ENCODE peak calls at places on chromosomes 7 and 10, in six cellular contexts. X, T, U, M, Z and K are unnamed samples.

GRCh38 chr10:104556831-104557230 is 84.3 kb upstream of the SORCS3 start:
- DNase-seq in X (no peak), T (no peak), U (peak), M (no peak), Z (no peak), K (no peak)

GRCh38 chr10:35152992-35153391 is 26.3 kb downstream of the CREM start:
- DNase-seq in X (no peak), T (no peak), U (no peak), M (no peak), Z (no peak), K (no peak)

GRCh38 chr10:35822316-35822715 is 180.2 kb upstream of the FZD8 start:
- DNase-seq in X (peak), T (peak), U (peak), M (no peak), Z (peak), K (no peak)

GRCh38 chr10:117615649-117616048 is 73.1 kb downstream of the EMX2 start:
- DNase-seq in X (no peak), T (no peak), U (peak), M (no peak), Z (no peak), K (no peak)

GRCh38 chr10:118246340-118247247 is 95.5 kb downstream of the FAM204A start:
- DNase-seq in X (no peak), T (no peak), U (no peak), M (no peak), Z (no peak), K (no peak)

GRCh38 chr7:43669286-43670081 is 59.8 kb downstream of the COA1 start:
- DNase-seq in X (no peak), T (no peak), U (no peak), M (peak), Z (no peak), K (no peak)

GRCh38 chr7:74104702-74105101 is 21.1 kb downstream of the LIMK1 start:
- DNase-seq in X (no peak), T (no peak), U (no peak), M (no peak), Z (no peak), K (no peak)

GRCh38 chr10:72087392-72087968 is 871 bp downstream of the SPOCK2 start:
- DNase-seq in X (no peak), T (no peak), U (no peak), M (peak), Z (no peak), K (no peak)

GRCh38 chr7:151115121-151115835 is 29.0 kb downstream of the AGAP3 start:
- DNase-seq in X (no peak), T (peak), U (no peak), M (no peak), Z (no peak), K (no peak)